ENCODE peak calls at places on chromosome 10, in four cellular contexts. One of them, this sample, is unnamed.

GRCh38 chr10:48612241-48612943 is 7.5 kb upstream of the ARHGAP22 start:
- DNase-seq in GM12878: no peak
- DNase-seq in K562: no peak
- DNase-seq in H1: no peak
- DNase-seq in this sample: peak

GRCh38 chr10:86368987-86369386 is 2.4 kb upstream of the GRID1 start:
- DNase-seq in K562: no peak
- DNase-seq in GM12878: no peak
- DNase-seq in H1: no peak
- DNase-seq in this sample: no peak

GRCh38 chr10:91582063-91582673 is 50.7 kb downstream of the PPP1R3C start:
- DNase-seq in GM12878: no peak
- DNase-seq in K562: no peak
- DNase-seq in H1: no peak
- DNase-seq in this sample: no peak

GRCh38 chr10:96292971-96293909 is 11.0 kb upstream of the DNTT start:
- DNase-seq in K562: peak
- DNase-seq in H1: no peak
- DNase-seq in GM12878: no peak
- DNase-seq in this sample: peak

GRCh38 chr10:83871486-83872081 is 267.7 kb upstream of the GHITM start:
- DNase-seq in H1: peak
- DNase-seq in K562: peak
- DNase-seq in GM12878: peak
- DNase-seq in this sample: peak

GRCh38 chr10:84683550-84683949 is 355.2 kb downstream of the CCSER2 start:
- DNase-seq in GM12878: no peak
- DNase-seq in K562: no peak
- DNase-seq in H1: no peak
- DNase-seq in this sample: no peak

GRCh38 chr10:63133787-63134557 is 844 bp downstream of the NRBF2 start:
- DNase-seq in GM12878: no peak
- DNase-seq in K562: no peak
- DNase-seq in H1: no peak
- DNase-seq in this sample: peak

GRCh38 chr10:43573250-43574034 is 974 bp downstream of the ZNF239 start:
- DNase-seq in GM12878: no peak
- DNase-seq in K562: peak
- DNase-seq in H1: no peak
- DNase-seq in this sample: peak

GRCh38 chr10:131852161-131852822 is 48.5 kb upstream of the PPP2R2D start:
- DNase-seq in GM12878: no peak
- DNase-seq in H1: peak
- DNase-seq in K562: no peak
- DNase-seq in this sample: no peak

GRCh38 chr10:52778511-52779392 is 6.2 kb upstream of the MBL2 start:
- DNase-seq in K562: peak
- DNase-seq in GM12878: no peak
- DNase-seq in H1: peak
- DNase-seq in this sample: peak

GRCh38 chr10:99008106-99008505 is 227.5 kb downstream of the HPSE2 start:
- DNase-seq in H1: no peak
- DNase-seq in K562: no peak
- DNase-seq in GM12878: no peak
- DNase-seq in this sample: no peak

GRCh38 chr10:101939718-101940117 is 96.1 kb upstream of the KCNIP2 start:
- DNase-seq in GM12878: no peak
- DNase-seq in K562: no peak
- DNase-seq in H1: no peak
- DNase-seq in this sample: no peak

GRCh38 chr10:42969147-42969546 is 107.7 kb upstream of the RET start:
- DNase-seq in GM12878: no peak
- DNase-seq in H1: peak
- DNase-seq in K562: no peak
- DNase-seq in this sample: no peak

DNA sequence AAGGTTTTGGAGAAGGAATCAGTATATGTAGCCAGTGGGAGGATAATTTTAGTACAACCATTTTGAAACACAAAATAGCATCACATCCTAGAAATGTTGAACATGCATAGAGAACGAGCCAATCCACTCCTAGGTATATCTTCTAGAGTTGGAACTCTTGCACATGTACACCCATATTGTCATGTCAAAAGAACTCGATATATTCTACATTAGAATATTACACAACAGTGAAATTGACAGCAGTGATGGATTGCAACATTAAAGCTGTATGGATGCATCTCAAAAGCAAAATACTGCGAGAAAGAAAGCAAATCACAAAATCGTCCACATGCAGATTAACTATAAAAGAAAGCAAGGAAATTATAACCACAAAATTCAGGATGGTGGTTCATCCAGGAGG is 159.3 kb upstream of the NEBL start:
- DNase-seq in H1: no peak
- DNase-seq in GM12878: no peak
- DNase-seq in K562: no peak
- DNase-seq in this sample: no peak
- TF ChIP-seq CHD1 in H1: no peak
- TF ChIP-seq CHD1 in GM12878: no peak
- TF ChIP-seq CHD1 in K562: no peak
- TF ChIP-seq CHD1 in this sample: no peak

GRCh38 chr10:129780901-129781795 is 182.9 kb downstream of the EBF3 start:
- DNase-seq in GM12878: no peak
- DNase-seq in K562: no peak
- DNase-seq in H1: no peak
- DNase-seq in this sample: no peak
- TF ChIP-seq CHD1 in GM12878: no peak
- TF ChIP-seq CHD1 in K562: no peak
- TF ChIP-seq CHD1 in H1: no peak
- TF ChIP-seq CHD1 in this sample: no peak

GRCh38 chr10:24346877-24347505 is 138.1 kb downstream of the KIAA1217 start:
- DNase-seq in H1: no peak
- DNase-seq in GM12878: no peak
- DNase-seq in K562: no peak
- DNase-seq in this sample: no peak

GRCh38 chr10:24353319-24353718 is 144.4 kb downstream of the KIAA1217 start:
- DNase-seq in H1: no peak
- DNase-seq in GM12878: no peak
- DNase-seq in K562: no peak
- DNase-seq in this sample: no peak

GRCh38 chr10:24351883-24352778 is 143.2 kb downstream of the KIAA1217 start:
- DNase-seq in H1: no peak
- DNase-seq in K562: no peak
- DNase-seq in GM12878: no peak
- DNase-seq in this sample: peak

GRCh38 chr10:24350111-24350921 is 141.4 kb downstream of the KIAA1217 start:
- DNase-seq in K562: no peak
- DNase-seq in GM12878: no peak
- DNase-seq in H1: no peak
- DNase-seq in this sample: peak

DNA sequence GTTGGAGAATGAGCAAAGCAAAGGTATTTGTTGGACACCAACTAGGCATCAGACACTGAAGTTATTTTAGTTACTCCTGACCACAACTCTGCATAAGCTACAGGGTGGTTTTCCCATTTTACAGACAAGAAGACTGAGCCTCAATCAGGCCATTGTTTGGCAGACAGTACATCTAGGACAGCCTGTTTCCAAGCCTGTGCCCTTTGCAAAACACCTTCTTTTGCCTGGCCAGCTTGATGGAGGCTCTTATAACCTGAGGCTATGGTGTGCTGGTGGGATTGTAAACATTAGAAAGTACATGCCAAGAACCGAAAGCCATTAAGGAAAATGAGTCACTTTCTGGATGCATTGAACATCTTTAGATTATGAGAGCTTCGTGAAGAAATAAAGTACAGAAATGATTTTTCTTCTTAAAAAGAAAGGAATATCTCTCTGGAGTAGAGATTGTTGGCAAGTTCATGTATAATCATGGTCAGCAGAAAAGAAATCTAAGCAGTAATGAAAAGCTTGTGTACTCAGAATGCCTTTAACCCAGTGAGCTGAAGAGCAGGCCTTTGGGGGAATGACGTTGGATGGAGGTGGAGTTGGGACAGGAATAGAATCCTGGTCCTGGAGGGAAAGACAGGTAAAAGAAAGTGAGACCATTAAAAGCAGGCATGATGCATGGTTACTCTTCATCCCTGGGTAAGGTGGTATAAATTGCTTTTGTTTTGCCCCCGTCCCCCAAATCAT is 140.6 kb downstream of the KIAA1217 start:
- DNase-seq in H1: no peak
- DNase-seq in GM12878: no peak
- DNase-seq in K562: no peak
- DNase-seq in this sample: peak
- TF ChIP-seq CHD1 in H1: no peak
- TF ChIP-seq CHD1 in GM12878: no peak
- TF ChIP-seq CHD1 in K562: no peak
- TF ChIP-seq CHD1 in this sample: no peak

DNA sequence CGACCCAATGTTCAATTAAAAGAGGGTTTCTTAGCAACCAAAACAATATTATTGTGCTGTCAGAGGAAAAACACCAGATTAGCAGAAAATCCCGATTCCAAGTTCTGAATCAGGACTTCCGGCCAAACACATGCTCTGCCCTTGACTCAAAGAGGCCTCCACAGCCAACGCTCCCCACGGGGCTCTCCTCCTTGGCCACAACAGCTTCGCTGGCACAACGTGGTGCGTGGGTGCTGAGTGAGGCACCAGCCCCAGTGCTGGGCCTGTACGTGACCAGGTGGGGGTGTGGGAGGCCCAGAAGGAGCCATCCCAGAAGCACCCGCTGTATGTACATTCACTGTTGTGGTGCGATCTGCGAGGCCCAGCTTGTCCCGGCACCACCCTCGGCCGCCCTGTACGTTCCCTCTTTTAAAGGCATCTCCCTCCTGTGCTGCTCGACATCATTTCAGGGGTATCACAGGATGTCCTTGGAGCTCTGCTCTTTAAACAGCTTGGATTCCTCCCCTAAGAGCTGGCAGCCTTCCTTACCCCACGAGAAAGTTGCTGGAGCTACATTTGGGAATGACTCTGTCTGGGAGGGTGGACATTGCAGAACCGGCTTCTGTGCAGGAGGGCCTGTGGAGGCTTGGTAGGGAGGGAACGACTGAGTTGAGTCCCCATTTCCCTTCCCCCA is 736.2 kb downstream of the PARD3 start:
- DNase-seq in GM12878: no peak
- DNase-seq in H1: no peak
- DNase-seq in K562: no peak
- DNase-seq in this sample: no peak
- TF ChIP-seq CHD1 in GM12878: no peak
- TF ChIP-seq CHD1 in H1: no peak
- TF ChIP-seq CHD1 in K562: no peak
- TF ChIP-seq CHD1 in this sample: no peak

GRCh38 chr10:71964669-71965515 is 697 bp downstream of the CHST3 start:
- DNase-seq in GM12878: no peak
- DNase-seq in H1: peak
- DNase-seq in K562: no peak
- DNase-seq in this sample: peak
- TF ChIP-seq CHD1 in GM12878: no peak
- TF ChIP-seq CHD1 in H1: no peak
- TF ChIP-seq CHD1 in K562: no peak
- TF ChIP-seq CHD1 in this sample: no peak

DNA sequence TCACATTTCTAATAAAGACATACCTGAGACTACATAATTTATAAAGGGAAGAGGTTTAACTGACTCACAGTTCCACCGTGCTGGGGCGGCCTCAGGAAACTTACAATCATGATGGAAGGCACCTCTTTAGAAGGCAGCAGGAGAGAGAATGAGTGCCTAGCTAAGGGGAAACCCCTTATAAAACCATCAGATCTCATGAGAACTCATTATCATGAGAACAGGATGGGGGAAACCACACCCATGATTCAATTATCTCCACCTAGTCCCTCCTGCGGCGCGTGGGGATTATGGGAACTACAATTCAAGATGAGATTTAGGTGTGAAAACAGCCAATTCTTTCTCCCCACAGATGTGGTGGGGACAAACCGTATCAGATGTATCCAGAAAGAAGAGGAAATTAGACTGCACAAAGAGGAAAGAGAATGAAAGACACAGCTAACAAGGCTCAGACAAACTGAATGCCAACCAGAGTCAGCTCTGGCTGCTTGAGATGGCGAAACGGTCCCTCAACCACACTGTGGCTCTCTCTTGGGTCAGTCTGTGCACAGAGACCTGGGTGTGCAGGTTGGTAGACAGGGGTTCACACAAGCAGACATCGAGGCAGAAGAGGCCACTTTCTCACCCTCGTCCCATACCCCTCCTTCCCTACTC is 375.6 kb downstream of the SFMBT2 start:
- DNase-seq in GM12878: no peak
- DNase-seq in H1: no peak
- DNase-seq in K562: peak
- DNase-seq in this sample: no peak
- TF ChIP-seq CHD1 in GM12878: no peak
- TF ChIP-seq CHD1 in H1: no peak
- TF ChIP-seq CHD1 in K562: no peak
- TF ChIP-seq CHD1 in this sample: no peak

GRCh38 chr10:32140403-32140802 is 84.2 kb upstream of the KIF5B start:
- DNase-seq in GM12878: no peak
- DNase-seq in K562: no peak
- DNase-seq in H1: no peak
- DNase-seq in this sample: no peak

GRCh38 chr10:32144817-32145688 is 88.8 kb upstream of the KIF5B start:
- DNase-seq in K562: no peak
- DNase-seq in GM12878: no peak
- DNase-seq in H1: no peak
- DNase-seq in this sample: no peak

GRCh38 chr10:32143302-32143847 is 87.2 kb upstream of the KIF5B start:
- DNase-seq in GM12878: no peak
- DNase-seq in K562: no peak
- DNase-seq in H1: no peak
- DNase-seq in this sample: no peak

GRCh38 chr10:32141018-32141807 is 85.0 kb upstream of the KIF5B start:
- DNase-seq in H1: no peak
- DNase-seq in K562: no peak
- DNase-seq in GM12878: no peak
- DNase-seq in this sample: peak

DNA sequence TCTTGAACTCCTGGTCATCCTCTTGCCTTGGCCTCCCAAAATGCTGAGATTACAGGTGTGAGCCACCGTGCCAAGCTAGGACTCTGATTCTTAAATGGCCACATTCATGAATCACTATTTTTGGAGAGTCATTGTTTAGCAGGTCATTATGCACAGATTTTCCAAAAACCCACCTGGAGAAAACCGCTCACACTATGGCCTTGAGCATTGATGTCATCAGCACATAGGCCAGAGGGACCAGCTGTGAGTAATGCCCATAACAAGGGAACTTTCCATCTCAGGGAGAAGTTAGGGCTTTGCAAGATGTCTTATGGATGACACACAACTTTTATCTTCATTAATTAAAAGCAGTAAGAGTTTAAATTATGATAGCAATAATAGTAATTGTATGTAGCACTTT is 86.4 kb upstream of the KIF5B start:
- DNase-seq in K562: no peak
- DNase-seq in H1: no peak
- DNase-seq in GM12878: no peak
- DNase-seq in this sample: peak
- TF ChIP-seq CHD1 in K562: no peak
- TF ChIP-seq CHD1 in H1: no peak
- TF ChIP-seq CHD1 in GM12878: no peak
- TF ChIP-seq CHD1 in this sample: no peak

GRCh38 chr10:75417522-75417927 is 13.9 kb upstream of the LRMDA start:
- DNase-seq in K562: no peak
- DNase-seq in H1: peak
- DNase-seq in GM12878: no peak
- DNase-seq in this sample: no peak
- TF ChIP-seq CHD1 in K562: no peak
- TF ChIP-seq CHD1 in H1: no peak
- TF ChIP-seq CHD1 in GM12878: no peak
- TF ChIP-seq CHD1 in this sample: no peak